ENCODE peak calls at places on chromosomes 11 and 22, in four cellular contexts. T is H1, P is K562, D is HCT116. X is an unnamed sample.

GRCh38 chr22:28813772-28814518 is 13.6 kb upstream of the XBP1 start:
- DNase-seq in D (no peak), T (no peak), P (no peak), X (no peak)

GRCh38 chr11:129593098-129593497 is 217.4 kb downstream of the BARX2 start:
- DNase-seq in T (no peak), D (no peak), P (no peak), X (peak; percentile 13)

GRCh38 chr11:61870429-61871039 is 20.8 kb downstream of the FADS3 start:
- DNase-seq in T (no peak), D (no peak), P (peak; percentile 41), X (no peak)

GRCh38 chr11:6757373-6757967 is 14.3 kb downstream of the OR2AG2 start:
- DNase-seq in P (peak; percentile 76), T (no peak), D (peak; percentile 32), X (peak; percentile 58)

GRCh38 chr11:69569306-69570200 is 71.4 kb upstream of the CCND1 start:
- DNase-seq in D (no peak), P (no peak), T (no peak), X (no peak)

GRCh38 chr11:3002871-3003270 is 10.7 kb upstream of the NAP1L4 start:
- DNase-seq in T (no peak), D (no peak), P (no peak), X (no peak)

GRCh38 chr11:10387209-10388083 is 67.6 kb upstream of the AMPD3 start:
- DNase-seq in P (no peak), T (no peak), D (no peak), X (no peak)

GRCh38 chr11:64078294-64078693 is 42.6 kb downstream of the FLRT1 start:
- DNase-seq in P (no peak), D (no peak), T (no peak), X (no peak)

GRCh38 chr22:36546092-36546804 is 17.3 kb upstream of the EIF3D start:
- DNase-seq in P (peak; percentile 75), T (peak; percentile 51), D (peak; percentile 73), X (peak; percentile 42)

GRCh38 chr11:28756977-28757376 is 648.8 kb downstream of the METTL15 start:
- DNase-seq in P (no peak), T (no peak), D (no peak), X (no peak)

GRCh38 chr11:118532091-118532490 is 1.1 kb downstream of the TMEM25 start:
- DNase-seq in D (no peak), P (no peak), T (no peak), X (no peak)

GRCh38 chr11:65853249-65853979 is 4.6 kb downstream of the CFL1 start:
- DNase-seq in D (no peak), T (no peak), P (peak; percentile 20), X (peak; percentile 43)
- TF ChIP-seq YY1 in D (no peak), T (no peak), P (peak; percentile 8), X (no peak)

GRCh38 chr22:31134688-31135087 is 5.6 kb downstream of the PLA2G3 start:
- DNase-seq in T (no peak), D (no peak), P (no peak), X (no peak)
- TF ChIP-seq YY1 in T (no peak), D (no peak), P (no peak), X (no peak)

DNA sequence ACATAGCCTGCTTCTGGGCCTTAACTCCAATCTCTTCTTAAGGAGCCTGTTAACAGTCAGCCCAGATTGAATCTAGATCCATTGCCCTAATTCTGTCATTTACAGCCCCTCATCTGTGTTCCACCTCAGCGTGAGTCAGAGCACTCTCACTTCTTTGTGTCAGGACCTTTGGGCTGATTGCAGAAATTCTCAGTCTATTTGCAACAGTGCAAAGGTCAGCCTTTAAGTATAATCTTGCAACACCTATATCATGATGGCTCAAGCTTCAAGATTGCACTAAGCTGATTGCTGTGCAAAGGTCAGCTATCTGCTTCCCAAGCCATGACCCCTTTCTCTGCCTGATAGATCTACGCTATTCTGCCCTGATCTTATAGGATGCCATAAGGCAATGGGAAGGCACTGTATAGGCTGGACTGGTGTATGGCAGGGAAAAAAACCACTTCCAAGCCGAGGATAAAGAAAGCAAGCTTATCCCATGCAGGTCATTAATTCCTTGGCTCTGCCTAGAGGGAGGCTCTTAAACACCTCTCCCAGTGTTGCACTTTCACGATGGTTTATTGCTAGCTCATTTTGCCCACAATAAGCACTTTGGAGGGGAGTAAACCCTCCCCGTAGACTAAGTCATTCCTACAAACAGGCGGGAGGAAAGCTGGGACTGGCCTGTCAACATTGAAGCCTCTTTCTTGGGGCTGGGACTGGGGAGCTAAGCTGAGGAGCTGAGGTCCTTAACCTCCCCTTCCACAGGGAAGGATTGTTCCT is 100.6 kb downstream of the RRAS2 start:
- DNase-seq in P (no peak), T (no peak), D (peak; percentile 26), X (no peak)
- TF ChIP-seq YY1 in P (no peak), T (no peak), D (no peak), X (no peak)

GRCh38 chr11:65445604-65446445 is 23.2 kb downstream of the NEAT1 start:
- DNase-seq in D (no peak), P (no peak), T (no peak), X (no peak)

GRCh38 chr11:65440831-65441499 is 18.4 kb downstream of the NEAT1 start:
- DNase-seq in D (no peak), T (no peak), P (peak; percentile 20), X (no peak)

GRCh38 chr11:65444314-65445051 is 21.9 kb downstream of the NEAT1 start:
- DNase-seq in P (no peak), D (no peak), T (no peak), X (no peak)

GRCh38 chr11:65445101-65445603 is 22.6 kb downstream of the NEAT1 start:
- DNase-seq in T (no peak), D (no peak), P (no peak), X (no peak)

GRCh38 chr11:65442952-65443351 is 20.4 kb downstream of the NEAT1 start:
- DNase-seq in T (no peak), P (peak; percentile 16), D (no peak), X (no peak)
- TF ChIP-seq YY1 in T (no peak), P (no peak), D (no peak), X (no peak)

GRCh38 chr11:57648791-57649735 is 649 bp downstream of the YPEL4 start:
- DNase-seq in T (no peak), P (no peak), D (no peak), X (peak; percentile 76)

GRCh38 chr11:57647960-57648776 is 1.5 kb downstream of the YPEL4 start:
- DNase-seq in T (no peak), P (peak; percentile 92), D (no peak), X (no peak)

GRCh38 chr11:57651408-57651807 is 1.7 kb upstream of the YPEL4 start:
- DNase-seq in P (no peak), D (no peak), T (no peak), X (no peak)

GRCh38 chr11:57650739-57651090 is 1.0 kb upstream of the YPEL4 start:
- DNase-seq in D (no peak), T (no peak), P (no peak), X (no peak)

DNA sequence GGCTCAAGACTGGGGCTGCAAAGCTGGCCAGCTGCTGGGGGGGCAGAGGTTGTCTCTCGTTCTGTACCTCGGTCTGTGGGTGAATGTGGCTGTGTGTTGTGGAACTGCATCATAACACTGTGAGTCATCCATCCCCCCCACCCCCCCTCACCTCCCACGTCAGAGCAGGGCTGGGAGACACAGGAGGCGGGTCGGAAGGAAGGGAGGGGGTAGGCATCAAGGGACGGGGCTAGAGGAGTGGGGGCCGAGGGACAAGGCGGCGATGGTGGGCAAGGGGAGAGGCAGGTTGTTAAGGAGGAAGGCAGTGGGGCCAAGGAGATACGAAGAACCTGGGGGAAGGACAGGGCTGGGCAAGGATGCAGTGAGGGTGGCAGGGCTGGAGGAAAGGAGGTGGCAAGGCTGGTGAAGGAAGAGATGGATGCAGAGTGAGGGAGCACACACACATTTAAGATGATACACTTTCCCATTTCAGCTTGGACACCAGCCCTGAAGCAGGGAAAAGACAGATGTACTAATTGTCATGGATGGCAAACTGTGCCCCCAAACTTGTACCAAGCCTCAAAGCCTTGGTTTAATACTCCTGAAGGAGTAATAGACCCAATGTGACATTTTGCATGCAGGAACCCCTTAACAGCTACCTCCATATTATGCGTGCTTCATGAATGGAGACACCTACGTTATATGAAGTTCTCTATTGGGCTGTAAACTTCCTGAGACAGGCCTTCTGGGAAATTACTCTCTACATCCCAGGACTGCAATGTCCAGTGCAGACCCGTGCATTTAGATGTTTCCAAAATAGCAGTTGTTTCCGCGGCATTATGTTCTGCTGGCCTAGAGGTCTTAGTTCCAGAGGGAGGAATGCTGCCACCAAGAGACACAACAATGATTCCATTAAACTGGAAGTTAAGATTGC is at the start of gene YPEL4:
- DNase-seq in T (no peak), P (peak; percentile 78), D (no peak), X (peak; percentile 82)
- TF ChIP-seq YY1 in T (no peak), P (no peak), D (no peak), X (no peak)

GRCh38 chr11:67032830-67033555 is 10.1 kb downstream of the SYT12 start:
- DNase-seq in D (no peak), P (no peak), T (no peak), X (no peak)
- TF ChIP-seq YY1 in D (no peak), P (no peak), T (no peak), X (no peak)